ENCODE peak calls at places on chromosomes 1 and 21, in seven cellular contexts. One of them, this sample, is unnamed.

GRCh38 chr1:6385673-6386191 is 7.8 kb downstream of the ACOT7 start:
- DNase-seq in GM12864: no peak
- DNase-seq in nephron progenitor cell: peak
- DNase-seq in foreskin fibroblast: peak
- DNase-seq in osteocyte: no peak
- DNase-seq in H9: peak
- DNase-seq in endothelial cell: peak
- DNase-seq in this sample: no peak

GRCh38 chr1:168920456-168921094 is 185.9 kb upstream of the ATP1B1 start:
- DNase-seq in GM12864: no peak
- DNase-seq in nephron progenitor cell: no peak
- DNase-seq in foreskin fibroblast: peak
- DNase-seq in osteocyte: no peak
- DNase-seq in H9: no peak
- DNase-seq in endothelial cell: no peak
- DNase-seq in this sample: no peak

GRCh38 chr21:36180963-36181362 is 24.3 kb downstream of the DOP1B start:
- DNase-seq in GM12864: no peak
- DNase-seq in nephron progenitor cell: no peak
- DNase-seq in foreskin fibroblast: no peak
- DNase-seq in osteocyte: no peak
- DNase-seq in H9: no peak
- DNase-seq in endothelial cell: no peak
- DNase-seq in this sample: no peak

GRCh38 chr21:45000637-45001133 is 60.9 kb downstream of the SLX9 start:
- DNase-seq in GM12864: no peak
- DNase-seq in nephron progenitor cell: no peak
- DNase-seq in foreskin fibroblast: no peak
- DNase-seq in osteocyte: no peak
- DNase-seq in H9: no peak
- DNase-seq in endothelial cell: no peak
- DNase-seq in this sample: no peak

GRCh38 chr21:42113926-42114409 is 42.9 kb downstream of the UMODL1 start:
- DNase-seq in GM12864: no peak
- DNase-seq in nephron progenitor cell: no peak
- DNase-seq in foreskin fibroblast: peak
- DNase-seq in osteocyte: no peak
- DNase-seq in H9: no peak
- DNase-seq in endothelial cell: no peak
- DNase-seq in this sample: peak

GRCh38 chr21:45970674-45971486 is 10.7 kb upstream of the COL6A1 start:
- DNase-seq in GM12864: no peak
- DNase-seq in nephron progenitor cell: peak
- DNase-seq in foreskin fibroblast: no peak
- DNase-seq in osteocyte: no peak
- DNase-seq in H9: peak
- DNase-seq in endothelial cell: peak
- DNase-seq in this sample: no peak

GRCh38 chr21:45982758-45983731 is 1.5 kb downstream of the COL6A1 start:
- DNase-seq in GM12864: no peak
- DNase-seq in nephron progenitor cell: peak
- DNase-seq in foreskin fibroblast: no peak
- DNase-seq in osteocyte: peak
- DNase-seq in H9: no peak
- DNase-seq in endothelial cell: peak
- DNase-seq in this sample: no peak

GRCh38 chr1:16082283-16083038 is 9.0 kb upstream of the FAM131C start:
- DNase-seq in GM12864: no peak
- DNase-seq in nephron progenitor cell: peak
- DNase-seq in foreskin fibroblast: peak
- DNase-seq in osteocyte: peak
- DNase-seq in H9: peak
- DNase-seq in endothelial cell: peak
- DNase-seq in this sample: peak

GRCh38 chr1:111615874-111616715 is 3.5 kb upstream of the RAP1A start:
- DNase-seq in GM12864: peak
- DNase-seq in nephron progenitor cell: no peak
- DNase-seq in foreskin fibroblast: no peak
- DNase-seq in osteocyte: no peak
- DNase-seq in H9: no peak
- DNase-seq in endothelial cell: no peak
- DNase-seq in this sample: no peak

GRCh38 chr1:200483491-200484143 is 73.8 kb upstream of the ZNF281 start:
- DNase-seq in GM12864: peak
- DNase-seq in nephron progenitor cell: no peak
- DNase-seq in foreskin fibroblast: peak
- DNase-seq in osteocyte: no peak
- DNase-seq in H9: peak
- DNase-seq in endothelial cell: no peak
- DNase-seq in this sample: peak

GRCh38 chr1:1069061-1069710 is 4.9 kb downstream of the RNF223 start:
- DNase-seq in GM12864: peak
- DNase-seq in nephron progenitor cell: peak
- DNase-seq in foreskin fibroblast: no peak
- DNase-seq in osteocyte: no peak
- DNase-seq in H9: peak
- DNase-seq in endothelial cell: peak
- DNase-seq in this sample: peak

GRCh38 chr1:70896224-70896623 is 151.4 kb downstream of the PTGER3 start:
- DNase-seq in GM12864: no peak
- DNase-seq in nephron progenitor cell: no peak
- DNase-seq in foreskin fibroblast: no peak
- DNase-seq in osteocyte: no peak
- DNase-seq in H9: no peak
- DNase-seq in endothelial cell: no peak
- DNase-seq in this sample: no peak

GRCh38 chr1:64291931-64292330 is 88.5 kb downstream of the UBE2U start:
- DNase-seq in GM12864: no peak
- DNase-seq in nephron progenitor cell: no peak
- DNase-seq in foreskin fibroblast: no peak
- DNase-seq in osteocyte: no peak
- DNase-seq in H9: no peak
- DNase-seq in endothelial cell: no peak
- DNase-seq in this sample: no peak

DNA sequence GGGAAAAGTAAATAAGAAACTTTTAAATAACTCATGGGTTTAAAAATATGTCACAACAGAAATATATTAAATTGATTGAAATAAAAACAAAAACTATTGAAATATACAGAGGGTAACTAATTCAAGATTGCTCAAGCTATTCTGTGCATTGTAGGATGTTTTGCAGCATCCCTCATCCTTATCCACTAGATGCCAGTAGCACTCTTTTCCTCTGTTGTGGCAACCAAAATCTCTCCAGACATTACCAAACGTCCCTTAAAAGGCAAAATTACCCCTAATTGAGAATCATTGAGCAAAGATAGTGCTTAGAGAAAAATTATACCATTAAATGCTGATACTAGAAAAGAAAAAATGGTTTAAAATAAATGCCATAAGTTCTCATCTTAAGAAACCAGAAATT is 682.6 kb downstream of the RWDD3 start:
- DNase-seq in GM12864: no peak
- DNase-seq in nephron progenitor cell: no peak
- DNase-seq in foreskin fibroblast: peak
- DNase-seq in osteocyte: no peak
- DNase-seq in H9: no peak
- DNase-seq in endothelial cell: no peak
- DNase-seq in this sample: no peak
- TF ChIP-seq CTCF in GM12864: no peak
- TF ChIP-seq CTCF in nephron progenitor cell: peak
- TF ChIP-seq CTCF in foreskin fibroblast: peak
- TF ChIP-seq CTCF in osteocyte: peak
- TF ChIP-seq CTCF in H9: peak
- TF ChIP-seq CTCF in endothelial cell: no peak
- TF ChIP-seq CTCF in this sample: no peak

GRCh38 chr1:47362828-47363227 is 29.2 kb downstream of the CMPK1 start:
- DNase-seq in GM12864: no peak
- DNase-seq in nephron progenitor cell: no peak
- DNase-seq in foreskin fibroblast: no peak
- DNase-seq in osteocyte: no peak
- DNase-seq in H9: no peak
- DNase-seq in endothelial cell: no peak
- DNase-seq in this sample: no peak
- TF ChIP-seq CTCF in GM12864: no peak
- TF ChIP-seq CTCF in nephron progenitor cell: no peak
- TF ChIP-seq CTCF in foreskin fibroblast: no peak
- TF ChIP-seq CTCF in osteocyte: no peak
- TF ChIP-seq CTCF in H9: no peak
- TF ChIP-seq CTCF in endothelial cell: no peak
- TF ChIP-seq CTCF in this sample: no peak

DNA sequence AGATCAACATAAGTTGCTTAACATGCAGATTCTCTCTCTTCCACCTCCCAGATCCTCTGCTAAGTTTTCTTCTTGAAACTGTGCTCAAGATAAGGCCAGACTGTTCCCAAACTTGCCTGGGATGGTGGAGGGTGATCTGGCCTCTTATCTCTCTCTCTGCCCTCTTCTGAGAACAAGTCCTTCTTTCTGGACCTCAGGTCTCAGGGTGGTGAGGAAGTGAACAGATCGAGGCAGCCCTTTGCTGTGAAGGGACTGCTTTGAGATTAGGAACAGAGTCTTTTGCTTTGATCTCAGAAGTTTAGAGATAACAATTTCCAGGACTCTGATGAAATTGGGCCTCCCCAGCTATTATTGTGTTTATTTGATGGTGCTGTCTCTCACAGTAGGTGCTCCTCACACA is 70.8 kb downstream of the HUNK start:
- DNase-seq in GM12864: no peak
- DNase-seq in nephron progenitor cell: no peak
- DNase-seq in foreskin fibroblast: no peak
- DNase-seq in osteocyte: no peak
- DNase-seq in H9: no peak
- DNase-seq in endothelial cell: no peak
- DNase-seq in this sample: no peak
- TF ChIP-seq CTCF in GM12864: no peak
- TF ChIP-seq CTCF in nephron progenitor cell: no peak
- TF ChIP-seq CTCF in foreskin fibroblast: no peak
- TF ChIP-seq CTCF in osteocyte: no peak
- TF ChIP-seq CTCF in H9: no peak
- TF ChIP-seq CTCF in endothelial cell: no peak
- TF ChIP-seq CTCF in this sample: no peak

GRCh38 chr1:152348447-152348846 is 11.4 kb downstream of the FLG2 start:
- DNase-seq in GM12864: no peak
- DNase-seq in nephron progenitor cell: no peak
- DNase-seq in foreskin fibroblast: no peak
- DNase-seq in osteocyte: no peak
- DNase-seq in H9: no peak
- DNase-seq in endothelial cell: no peak
- DNase-seq in this sample: no peak
- TF ChIP-seq CTCF in GM12864: peak
- TF ChIP-seq CTCF in nephron progenitor cell: no peak
- TF ChIP-seq CTCF in foreskin fibroblast: peak
- TF ChIP-seq CTCF in osteocyte: no peak
- TF ChIP-seq CTCF in H9: no peak
- TF ChIP-seq CTCF in endothelial cell: no peak
- TF ChIP-seq CTCF in this sample: peak

GRCh38 chr1:109482796-109483638 is 688 bp upstream of the ATXN7L2 start:
- DNase-seq in GM12864: no peak
- DNase-seq in nephron progenitor cell: peak
- DNase-seq in foreskin fibroblast: no peak
- DNase-seq in osteocyte: no peak
- DNase-seq in H9: no peak
- DNase-seq in endothelial cell: no peak
- DNase-seq in this sample: no peak
- TF ChIP-seq CTCF in GM12864: no peak
- TF ChIP-seq CTCF in nephron progenitor cell: peak
- TF ChIP-seq CTCF in foreskin fibroblast: no peak
- TF ChIP-seq CTCF in osteocyte: no peak
- TF ChIP-seq CTCF in H9: peak
- TF ChIP-seq CTCF in endothelial cell: no peak
- TF ChIP-seq CTCF in this sample: peak

GRCh38 chr1:44521378-44522080 is 116.5 kb downstream of the RNF220 start:
- DNase-seq in GM12864: no peak
- DNase-seq in nephron progenitor cell: no peak
- DNase-seq in foreskin fibroblast: no peak
- DNase-seq in osteocyte: no peak
- DNase-seq in H9: no peak
- DNase-seq in endothelial cell: no peak
- DNase-seq in this sample: no peak

GRCh38 chr1:44526295-44527073 is 121.4 kb downstream of the RNF220 start:
- DNase-seq in GM12864: no peak
- DNase-seq in nephron progenitor cell: no peak
- DNase-seq in foreskin fibroblast: no peak
- DNase-seq in osteocyte: no peak
- DNase-seq in H9: no peak
- DNase-seq in endothelial cell: no peak
- DNase-seq in this sample: no peak

GRCh38 chr1:44524655-44525530 is 119.8 kb downstream of the RNF220 start:
- DNase-seq in GM12864: no peak
- DNase-seq in nephron progenitor cell: peak
- DNase-seq in foreskin fibroblast: no peak
- DNase-seq in osteocyte: no peak
- DNase-seq in H9: no peak
- DNase-seq in endothelial cell: peak
- DNase-seq in this sample: no peak

GRCh38 chr1:44523747-44524146 is 118.7 kb downstream of the RNF220 start:
- DNase-seq in GM12864: no peak
- DNase-seq in nephron progenitor cell: no peak
- DNase-seq in foreskin fibroblast: no peak
- DNase-seq in osteocyte: no peak
- DNase-seq in H9: peak
- DNase-seq in endothelial cell: no peak
- DNase-seq in this sample: no peak

DNA sequence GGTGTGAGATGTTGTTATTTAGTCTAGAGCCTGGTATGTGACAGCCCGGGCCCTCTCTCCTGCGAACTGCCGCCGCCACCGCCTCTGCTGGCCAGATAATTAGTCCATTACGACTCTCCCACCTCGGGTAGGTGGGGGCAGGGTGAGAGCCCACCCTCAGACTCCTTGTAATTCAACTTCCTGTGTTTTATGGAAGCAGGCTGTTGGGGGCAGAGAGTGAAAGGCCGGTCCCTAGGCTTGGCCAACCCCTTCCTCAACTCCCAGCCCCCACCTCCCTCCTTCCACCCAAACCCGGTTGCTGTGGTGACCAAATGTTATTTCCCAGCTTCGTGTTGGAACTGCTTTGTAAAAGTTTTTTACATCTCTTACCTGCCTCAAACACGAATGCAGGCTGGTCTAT is 119.1 kb downstream of the RNF220 start:
- DNase-seq in GM12864: no peak
- DNase-seq in nephron progenitor cell: peak
- DNase-seq in foreskin fibroblast: no peak
- DNase-seq in osteocyte: no peak
- DNase-seq in H9: peak
- DNase-seq in endothelial cell: peak
- DNase-seq in this sample: no peak
- TF ChIP-seq CTCF in GM12864: no peak
- TF ChIP-seq CTCF in nephron progenitor cell: no peak
- TF ChIP-seq CTCF in foreskin fibroblast: no peak
- TF ChIP-seq CTCF in osteocyte: no peak
- TF ChIP-seq CTCF in H9: peak
- TF ChIP-seq CTCF in endothelial cell: no peak
- TF ChIP-seq CTCF in this sample: no peak

DNA sequence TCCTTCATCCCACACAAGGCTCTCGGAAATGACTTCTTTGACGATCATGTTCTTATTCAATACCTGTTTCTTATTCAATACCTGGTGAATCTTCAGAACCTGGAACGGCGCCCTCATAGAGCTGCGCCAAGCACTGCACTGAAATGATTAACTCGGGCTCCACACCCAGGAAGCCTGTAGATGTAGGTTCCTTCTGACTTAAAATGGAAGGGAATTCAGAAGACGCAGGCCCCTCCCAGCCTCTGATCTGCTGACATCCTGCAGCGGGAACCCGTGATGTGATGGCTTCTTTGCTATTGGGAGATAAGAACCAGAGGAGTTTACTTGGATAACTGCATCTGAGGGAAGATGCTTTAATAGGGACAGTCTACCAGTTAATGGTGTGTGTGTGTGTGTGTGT is 380.1 kb downstream of the SIPA1L2 start:
- DNase-seq in GM12864: no peak
- DNase-seq in nephron progenitor cell: no peak
- DNase-seq in foreskin fibroblast: no peak
- DNase-seq in osteocyte: no peak
- DNase-seq in H9: peak
- DNase-seq in endothelial cell: no peak
- DNase-seq in this sample: no peak
- TF ChIP-seq CTCF in GM12864: no peak
- TF ChIP-seq CTCF in nephron progenitor cell: no peak
- TF ChIP-seq CTCF in foreskin fibroblast: no peak
- TF ChIP-seq CTCF in osteocyte: no peak
- TF ChIP-seq CTCF in H9: peak
- TF ChIP-seq CTCF in endothelial cell: no peak
- TF ChIP-seq CTCF in this sample: no peak